ENCODE peak calls at places on chromosome 15, in eight cellular contexts. One of them, this sample, is unnamed. For H3K4me1, the result is how much of the 10 kb centered on the place peaks cover.

GRCh38 chr15:89167267-89168176 is 53.9 kb downstream of the RLBP1 start:
- DNase-seq in CD8-positive, alpha-beta memory T cell: no peak
- DNase-seq in GM23248: peak
- DNase-seq in effector memory CD4-positive, alpha-beta T cell: no peak
- DNase-seq in lower lobe of right lung: no peak
- DNase-seq in stomach: peak
- DNase-seq in small intestine: no peak
- DNase-seq in DND-41: no peak
- DNase-seq in this sample: peak

GRCh38 chr15:31397851-31398661 is 71.4 kb downstream of the KLF13 start:
- DNase-seq in CD8-positive, alpha-beta memory T cell: no peak
- DNase-seq in GM23248: no peak
- DNase-seq in effector memory CD4-positive, alpha-beta T cell: no peak
- DNase-seq in lower lobe of right lung: no peak
- DNase-seq in stomach: no peak
- DNase-seq in small intestine: peak
- DNase-seq in DND-41: no peak
- DNase-seq in this sample: no peak

GRCh38 chr15:29141908-29142747 is 127.5 kb downstream of the NSMCE3 start:
- DNase-seq in CD8-positive, alpha-beta memory T cell: no peak
- DNase-seq in GM23248: no peak
- DNase-seq in effector memory CD4-positive, alpha-beta T cell: no peak
- DNase-seq in lower lobe of right lung: no peak
- DNase-seq in stomach: no peak
- DNase-seq in small intestine: no peak
- DNase-seq in DND-41: no peak
- DNase-seq in this sample: no peak

GRCh38 chr15:60829416-60829815 is 350.5 kb upstream of the ICE2 start:
- DNase-seq in CD8-positive, alpha-beta memory T cell: no peak
- DNase-seq in GM23248: peak
- DNase-seq in effector memory CD4-positive, alpha-beta T cell: no peak
- DNase-seq in lower lobe of right lung: no peak
- DNase-seq in stomach: no peak
- DNase-seq in small intestine: no peak
- DNase-seq in DND-41: no peak
- DNase-seq in this sample: no peak

GRCh38 chr15:39429898-39430357 is 151.0 kb upstream of the THBS1 start:
- DNase-seq in CD8-positive, alpha-beta memory T cell: no peak
- DNase-seq in GM23248: peak
- DNase-seq in effector memory CD4-positive, alpha-beta T cell: no peak
- DNase-seq in lower lobe of right lung: no peak
- DNase-seq in stomach: peak
- DNase-seq in small intestine: peak
- DNase-seq in DND-41: no peak
- DNase-seq in this sample: no peak

GRCh38 chr15:92304239-92304975 is 89.3 kb upstream of the ST8SIA2 start:
- DNase-seq in CD8-positive, alpha-beta memory T cell: no peak
- DNase-seq in GM23248: no peak
- DNase-seq in effector memory CD4-positive, alpha-beta T cell: no peak
- DNase-seq in lower lobe of right lung: no peak
- DNase-seq in stomach: no peak
- DNase-seq in small intestine: no peak
- DNase-seq in DND-41: no peak
- DNase-seq in this sample: no peak

GRCh38 chr15:89195836-89196235 is 25.5 kb downstream of the RLBP1 start:
- DNase-seq in CD8-positive, alpha-beta memory T cell: no peak
- DNase-seq in GM23248: peak
- DNase-seq in effector memory CD4-positive, alpha-beta T cell: no peak
- DNase-seq in lower lobe of right lung: no peak
- DNase-seq in stomach: no peak
- DNase-seq in small intestine: no peak
- DNase-seq in DND-41: no peak
- DNase-seq in this sample: no peak

GRCh38 chr15:40932146-40932545 is 3.0 kb downstream of the DLL4 start:
- DNase-seq in CD8-positive, alpha-beta memory T cell: no peak
- DNase-seq in GM23248: no peak
- DNase-seq in effector memory CD4-positive, alpha-beta T cell: no peak
- DNase-seq in lower lobe of right lung: no peak
- DNase-seq in stomach: no peak
- DNase-seq in small intestine: no peak
- DNase-seq in DND-41: peak
- DNase-seq in this sample: peak

GRCh38 chr15:58909616-58910015 is 23.9 kb downstream of the SLTM start:
- DNase-seq in CD8-positive, alpha-beta memory T cell: no peak
- DNase-seq in GM23248: no peak
- DNase-seq in effector memory CD4-positive, alpha-beta T cell: no peak
- DNase-seq in lower lobe of right lung: no peak
- DNase-seq in stomach: no peak
- DNase-seq in small intestine: no peak
- DNase-seq in DND-41: no peak
- DNase-seq in this sample: no peak

GRCh38 chr15:70093070-70093469 is 4.6 kb downstream of the TLE3 start:
- DNase-seq in CD8-positive, alpha-beta memory T cell: no peak
- DNase-seq in GM23248: no peak
- DNase-seq in effector memory CD4-positive, alpha-beta T cell: no peak
- DNase-seq in lower lobe of right lung: no peak
- DNase-seq in stomach: no peak
- DNase-seq in small intestine: no peak
- DNase-seq in DND-41: no peak
- DNase-seq in this sample: no peak

GRCh38 chr15:22838292-22839042 is at the start of gene NIPA2:
- DNase-seq in CD8-positive, alpha-beta memory T cell: peak
- DNase-seq in GM23248: peak
- DNase-seq in effector memory CD4-positive, alpha-beta T cell: peak
- DNase-seq in lower lobe of right lung: peak
- DNase-seq in stomach: peak
- DNase-seq in small intestine: peak
- DNase-seq in DND-41: peak
- DNase-seq in this sample: peak

GRCh38 chr15:36177590-36178281 is 401.7 kb upstream of the CDIN1 start:
- DNase-seq in CD8-positive, alpha-beta memory T cell: no peak
- DNase-seq in GM23248: peak
- DNase-seq in effector memory CD4-positive, alpha-beta T cell: no peak
- DNase-seq in lower lobe of right lung: no peak
- DNase-seq in stomach: no peak
- DNase-seq in small intestine: peak
- DNase-seq in DND-41: no peak
- DNase-seq in this sample: no peak

GRCh38 chr15:44971036-44971435 is 14.5 kb downstream of the TERB2 start:
- DNase-seq in CD8-positive, alpha-beta memory T cell: no peak
- DNase-seq in GM23248: no peak
- DNase-seq in effector memory CD4-positive, alpha-beta T cell: no peak
- DNase-seq in lower lobe of right lung: no peak
- DNase-seq in stomach: no peak
- DNase-seq in small intestine: no peak
- DNase-seq in DND-41: no peak
- DNase-seq in this sample: no peak

GRCh38 chr15:45429974-45430792 is 51.8 kb upstream of the GATM start:
- DNase-seq in CD8-positive, alpha-beta memory T cell: peak
- DNase-seq in GM23248: peak
- DNase-seq in effector memory CD4-positive, alpha-beta T cell: peak
- DNase-seq in lower lobe of right lung: peak
- DNase-seq in stomach: peak
- DNase-seq in small intestine: peak
- DNase-seq in DND-41: peak
- DNase-seq in this sample: peak

GRCh38 chr15:41218851-41219250 is 11.7 kb downstream of the EXD1 start:
- DNase-seq in CD8-positive, alpha-beta memory T cell: no peak
- DNase-seq in GM23248: no peak
- DNase-seq in effector memory CD4-positive, alpha-beta T cell: no peak
- DNase-seq in lower lobe of right lung: no peak
- DNase-seq in stomach: no peak
- DNase-seq in small intestine: no peak
- DNase-seq in DND-41: no peak
- DNase-seq in this sample: no peak

GRCh38 chr15:38247336-38247735 is 5.3 kb upstream of the SPRED1 start:
- DNase-seq in CD8-positive, alpha-beta memory T cell: no peak
- DNase-seq in GM23248: no peak
- DNase-seq in effector memory CD4-positive, alpha-beta T cell: no peak
- DNase-seq in lower lobe of right lung: no peak
- DNase-seq in stomach: no peak
- DNase-seq in small intestine: no peak
- DNase-seq in DND-41: no peak
- DNase-seq in this sample: no peak

GRCh38 chr15:100783760-100784492 is 95.7 kb upstream of the ALDH1A3 start:
- DNase-seq in CD8-positive, alpha-beta memory T cell: no peak
- DNase-seq in GM23248: no peak
- DNase-seq in effector memory CD4-positive, alpha-beta T cell: no peak
- DNase-seq in lower lobe of right lung: no peak
- DNase-seq in stomach: peak
- DNase-seq in small intestine: no peak
- DNase-seq in DND-41: no peak
- DNase-seq in this sample: no peak

GRCh38 chr15:54035616-54036015 is 57.4 kb downstream of the UNC13C start:
- DNase-seq in CD8-positive, alpha-beta memory T cell: no peak
- DNase-seq in GM23248: no peak
- DNase-seq in effector memory CD4-positive, alpha-beta T cell: no peak
- DNase-seq in lower lobe of right lung: no peak
- DNase-seq in stomach: no peak
- DNase-seq in small intestine: no peak
- DNase-seq in DND-41: no peak
- DNase-seq in this sample: no peak

GRCh38 chr15:78978601-78979179 is 33.8 kb upstream of the CTSH start:
- DNase-seq in CD8-positive, alpha-beta memory T cell: no peak
- DNase-seq in GM23248: no peak
- DNase-seq in effector memory CD4-positive, alpha-beta T cell: no peak
- DNase-seq in lower lobe of right lung: no peak
- DNase-seq in stomach: no peak
- DNase-seq in small intestine: no peak
- DNase-seq in DND-41: no peak
- DNase-seq in this sample: no peak

GRCh38 chr15:80609512-80609946 is 85.6 kb upstream of the ABHD17C start:
- DNase-seq in CD8-positive, alpha-beta memory T cell: no peak
- DNase-seq in GM23248: peak
- DNase-seq in effector memory CD4-positive, alpha-beta T cell: no peak
- DNase-seq in lower lobe of right lung: no peak
- DNase-seq in stomach: no peak
- DNase-seq in small intestine: no peak
- DNase-seq in DND-41: no peak
- DNase-seq in this sample: no peak

GRCh38 chr15:60905587-60905986 is 323.5 kb downstream of the RORA start:
- DNase-seq in CD8-positive, alpha-beta memory T cell: no peak
- DNase-seq in GM23248: no peak
- DNase-seq in effector memory CD4-positive, alpha-beta T cell: no peak
- DNase-seq in lower lobe of right lung: no peak
- DNase-seq in stomach: no peak
- DNase-seq in small intestine: peak
- DNase-seq in DND-41: no peak
- DNase-seq in this sample: no peak

GRCh38 chr15:96330064-96330449 is 443 bp upstream of the NR2F2 start:
- DNase-seq in CD8-positive, alpha-beta memory T cell: no peak
- DNase-seq in GM23248: peak
- DNase-seq in effector memory CD4-positive, alpha-beta T cell: no peak
- DNase-seq in lower lobe of right lung: peak
- DNase-seq in stomach: no peak
- DNase-seq in small intestine: peak
- DNase-seq in DND-41: no peak
- DNase-seq in this sample: no peak

GRCh38 chr15:28960979-28961378 is 75.2 kb downstream of the APBA2 start:
- DNase-seq in CD8-positive, alpha-beta memory T cell: no peak
- DNase-seq in GM23248: peak
- DNase-seq in effector memory CD4-positive, alpha-beta T cell: no peak
- DNase-seq in lower lobe of right lung: no peak
- DNase-seq in stomach: no peak
- DNase-seq in small intestine: no peak
- DNase-seq in DND-41: no peak
- DNase-seq in this sample: no peak

GRCh38 chr15:62454567-62455172 is 289.6 kb upstream of the C2CD4B start:
- DNase-seq in CD8-positive, alpha-beta memory T cell: no peak
- DNase-seq in GM23248: peak
- DNase-seq in effector memory CD4-positive, alpha-beta T cell: no peak
- DNase-seq in lower lobe of right lung: no peak
- DNase-seq in stomach: no peak
- DNase-seq in small intestine: no peak
- DNase-seq in DND-41: no peak
- DNase-seq in this sample: no peak
- H3K27ac ChIP-seq in CD8-positive, alpha-beta memory T cell: no peak
- H3K27ac ChIP-seq in GM23248: peak
- H3K27ac ChIP-seq in effector memory CD4-positive, alpha-beta T cell: no peak
- H3K27ac ChIP-seq in lower lobe of right lung: no peak
- H3K27ac ChIP-seq in stomach: no peak
- H3K27ac ChIP-seq in small intestine: no peak
- H3K27ac ChIP-seq in DND-41: no peak
- H3K27ac ChIP-seq in this sample: no peak

GRCh38 chr15:47717036-47717611 is at the start of gene SEMA6D:
- DNase-seq in CD8-positive, alpha-beta memory T cell: no peak
- DNase-seq in GM23248: peak
- DNase-seq in effector memory CD4-positive, alpha-beta T cell: no peak
- DNase-seq in lower lobe of right lung: peak
- DNase-seq in stomach: peak
- DNase-seq in small intestine: peak
- DNase-seq in DND-41: no peak
- DNase-seq in this sample: peak
- H3K4me3 ChIP-seq in CD8-positive, alpha-beta memory T cell: no peak
- H3K4me3 ChIP-seq in GM23248: peak
- H3K4me3 ChIP-seq in effector memory CD4-positive, alpha-beta T cell: no peak
- H3K4me3 ChIP-seq in lower lobe of right lung: peak
- H3K4me3 ChIP-seq in stomach: peak
- H3K4me3 ChIP-seq in small intestine: peak
- H3K4me3 ChIP-seq in DND-41: no peak
- H3K4me3 ChIP-seq in this sample: peak

GRCh38 chr15:71117906-71118305 is 2.6 kb downstream of the THSD4 start:
- DNase-seq in CD8-positive, alpha-beta memory T cell: no peak
- DNase-seq in GM23248: no peak
- DNase-seq in effector memory CD4-positive, alpha-beta T cell: no peak
- DNase-seq in lower lobe of right lung: no peak
- DNase-seq in stomach: no peak
- DNase-seq in small intestine: no peak
- DNase-seq in DND-41: no peak
- DNase-seq in this sample: no peak
- H3K4me1 ChIP-seq in CD8-positive, alpha-beta memory T cell: under half
- H3K4me1 ChIP-seq in GM23248: under half
- H3K4me1 ChIP-seq in effector memory CD4-positive, alpha-beta T cell: under half
- H3K4me1 ChIP-seq in lower lobe of right lung: under half
- H3K4me1 ChIP-seq in stomach: under half
- H3K4me1 ChIP-seq in small intestine: under half
- H3K4me1 ChIP-seq in DND-41: under half
- H3K4me1 ChIP-seq in this sample: under half

DNA sequence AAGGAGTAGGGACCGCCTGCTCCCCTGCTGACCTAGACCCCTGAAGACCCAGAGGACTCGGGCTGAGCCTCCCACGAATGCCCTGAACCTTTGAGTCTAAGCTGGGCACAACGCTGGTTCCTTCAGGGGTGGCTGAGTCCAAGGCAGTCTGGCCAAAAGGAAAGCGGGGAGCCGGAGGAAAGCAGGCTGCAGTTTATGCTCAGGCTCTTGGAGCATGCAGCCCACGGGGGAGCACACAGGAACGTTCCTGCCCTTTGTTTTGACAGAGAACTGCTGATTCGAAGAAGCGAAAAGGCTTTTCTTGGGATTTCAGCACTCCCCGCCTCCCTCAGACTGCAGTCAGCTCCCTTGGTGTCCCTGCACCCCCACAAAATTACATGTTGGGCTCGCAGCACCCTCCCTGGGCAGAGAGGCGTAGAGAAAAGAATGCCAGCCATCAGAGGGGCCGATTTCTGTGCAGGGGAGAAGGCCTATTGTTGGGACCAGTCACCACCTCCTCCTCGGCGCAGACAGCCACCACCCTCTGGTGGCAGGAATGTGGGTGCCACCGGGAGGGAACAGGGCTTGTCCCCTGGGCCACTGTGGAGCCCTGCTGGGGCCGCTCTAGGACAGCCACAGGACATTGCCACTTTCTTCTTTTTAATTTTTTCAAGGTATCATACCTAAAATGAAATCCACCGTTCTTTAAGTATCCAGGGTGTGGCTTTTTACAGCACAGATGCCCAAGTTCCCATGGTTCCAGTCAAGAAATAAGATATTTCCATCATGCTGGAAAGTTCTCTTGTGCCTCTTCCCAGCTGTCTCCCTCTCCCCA is 72.2 kb downstream of the SMAD6 start:
- DNase-seq in CD8-positive, alpha-beta memory T cell: no peak
- DNase-seq in GM23248: peak
- DNase-seq in effector memory CD4-positive, alpha-beta T cell: no peak
- DNase-seq in lower lobe of right lung: peak
- DNase-seq in stomach: peak
- DNase-seq in small intestine: peak
- DNase-seq in DND-41: peak
- DNase-seq in this sample: peak
- H3K27ac ChIP-seq in CD8-positive, alpha-beta memory T cell: no peak
- H3K27ac ChIP-seq in GM23248: peak
- H3K27ac ChIP-seq in effector memory CD4-positive, alpha-beta T cell: no peak
- H3K27ac ChIP-seq in lower lobe of right lung: peak
- H3K27ac ChIP-seq in stomach: peak
- H3K27ac ChIP-seq in small intestine: peak
- H3K27ac ChIP-seq in DND-41: peak
- H3K27ac ChIP-seq in this sample: peak